ENCODE peak calls at places on chromosomes 6 and 20, in eight cellular contexts. One of them, this sample, is unnamed.

GRCh38 chr20:19265646-19266374 is 53.4 kb downstream of the SLC24A3 start:
- DNase-seq in ascending aorta: peak; percentile 8
- DNase-seq in BJ: no peak
- DNase-seq in left ventricle myocardium inferior: no peak
- DNase-seq in fibroblast of the aortic adventitia: no peak
- DNase-seq in tibial nerve: no peak
- DNase-seq in choroid plexus epithelial cell: peak; percentile 20
- DNase-seq in lower leg skin: no peak
- DNase-seq in this sample: no peak

GRCh38 chr20:62346398-62347150 is 20.5 kb downstream of the LAMA5 start:
- DNase-seq in ascending aorta: no peak
- DNase-seq in BJ: no peak
- DNase-seq in left ventricle myocardium inferior: no peak
- DNase-seq in fibroblast of the aortic adventitia: no peak
- DNase-seq in tibial nerve: no peak
- DNase-seq in choroid plexus epithelial cell: no peak
- DNase-seq in lower leg skin: no peak
- DNase-seq in this sample: no peak

GRCh38 chr6:140850438-140850837 is 1282.3 kb upstream of the GJE1 start:
- DNase-seq in ascending aorta: no peak
- DNase-seq in BJ: peak; percentile 46
- DNase-seq in left ventricle myocardium inferior: no peak
- DNase-seq in fibroblast of the aortic adventitia: peak; percentile 72
- DNase-seq in tibial nerve: no peak
- DNase-seq in choroid plexus epithelial cell: peak; percentile 76
- DNase-seq in lower leg skin: no peak
- DNase-seq in this sample: peak; percentile 21

GRCh38 chr20:44732327-44732726 is 13.3 kb upstream of the KCNK15 start:
- DNase-seq in ascending aorta: no peak
- DNase-seq in BJ: no peak
- DNase-seq in left ventricle myocardium inferior: no peak
- DNase-seq in fibroblast of the aortic adventitia: peak; percentile 43
- DNase-seq in tibial nerve: no peak
- DNase-seq in choroid plexus epithelial cell: no peak
- DNase-seq in lower leg skin: no peak
- DNase-seq in this sample: peak; percentile 58

GRCh38 chr6:99739526-99739925 is 132.9 kb downstream of the PRDM13 start:
- DNase-seq in ascending aorta: no peak
- DNase-seq in BJ: no peak
- DNase-seq in left ventricle myocardium inferior: peak; percentile 28
- DNase-seq in fibroblast of the aortic adventitia: no peak
- DNase-seq in tibial nerve: no peak
- DNase-seq in choroid plexus epithelial cell: no peak
- DNase-seq in lower leg skin: no peak
- DNase-seq in this sample: no peak

GRCh38 chr6:142751452-142751851 is 193.5 kb downstream of the HIVEP2 start:
- DNase-seq in ascending aorta: no peak
- DNase-seq in BJ: no peak
- DNase-seq in left ventricle myocardium inferior: no peak
- DNase-seq in fibroblast of the aortic adventitia: no peak
- DNase-seq in tibial nerve: no peak
- DNase-seq in choroid plexus epithelial cell: no peak
- DNase-seq in lower leg skin: no peak
- DNase-seq in this sample: no peak

GRCh38 chr20:45469336-45470261 is at the start of gene WFDC2:
- DNase-seq in ascending aorta: no peak
- DNase-seq in BJ: no peak
- DNase-seq in left ventricle myocardium inferior: no peak
- DNase-seq in fibroblast of the aortic adventitia: no peak
- DNase-seq in tibial nerve: no peak
- DNase-seq in choroid plexus epithelial cell: no peak
- DNase-seq in lower leg skin: no peak
- DNase-seq in this sample: no peak

GRCh38 chr20:59752101-59752586 is 147.8 kb downstream of the PHACTR3 start:
- DNase-seq in ascending aorta: no peak
- DNase-seq in BJ: no peak
- DNase-seq in left ventricle myocardium inferior: peak; percentile 70
- DNase-seq in fibroblast of the aortic adventitia: no peak
- DNase-seq in tibial nerve: no peak
- DNase-seq in choroid plexus epithelial cell: no peak
- DNase-seq in lower leg skin: peak; percentile 24
- DNase-seq in this sample: no peak

GRCh38 chr6:16684896-16685554 is 76.2 kb downstream of the ATXN1 start:
- DNase-seq in ascending aorta: no peak
- DNase-seq in BJ: no peak
- DNase-seq in left ventricle myocardium inferior: no peak
- DNase-seq in fibroblast of the aortic adventitia: peak; percentile 68
- DNase-seq in tibial nerve: no peak
- DNase-seq in choroid plexus epithelial cell: peak; percentile 73
- DNase-seq in lower leg skin: no peak
- DNase-seq in this sample: peak; percentile 95

GRCh38 chr20:54176610-54177009 is 2.8 kb upstream of the CYP24A1 start:
- DNase-seq in ascending aorta: no peak
- DNase-seq in BJ: no peak
- DNase-seq in left ventricle myocardium inferior: no peak
- DNase-seq in fibroblast of the aortic adventitia: no peak
- DNase-seq in tibial nerve: no peak
- DNase-seq in choroid plexus epithelial cell: no peak
- DNase-seq in lower leg skin: no peak
- DNase-seq in this sample: peak; percentile 87

GRCh38 chr6:72931325-72931903 is 293.9 kb downstream of the KHDC1L start:
- DNase-seq in ascending aorta: no peak
- DNase-seq in BJ: no peak
- DNase-seq in left ventricle myocardium inferior: no peak
- DNase-seq in fibroblast of the aortic adventitia: no peak
- DNase-seq in tibial nerve: no peak
- DNase-seq in choroid plexus epithelial cell: no peak
- DNase-seq in lower leg skin: no peak
- DNase-seq in this sample: no peak

GRCh38 chr6:134850906-134851305 is 99.0 kb downstream of the ALDH8A1 start:
- DNase-seq in ascending aorta: no peak
- DNase-seq in BJ: no peak
- DNase-seq in left ventricle myocardium inferior: no peak
- DNase-seq in fibroblast of the aortic adventitia: no peak
- DNase-seq in tibial nerve: no peak
- DNase-seq in choroid plexus epithelial cell: peak; percentile 56
- DNase-seq in lower leg skin: no peak
- DNase-seq in this sample: no peak

GRCh38 chr6:106084973-106085686 is 1.0 kb upstream of the PRDM1 start:
- DNase-seq in ascending aorta: no peak
- DNase-seq in BJ: no peak
- DNase-seq in left ventricle myocardium inferior: no peak
- DNase-seq in fibroblast of the aortic adventitia: no peak
- DNase-seq in tibial nerve: peak; percentile 14
- DNase-seq in choroid plexus epithelial cell: peak; percentile 58
- DNase-seq in lower leg skin: no peak
- DNase-seq in this sample: peak; percentile 72

GRCh38 chr6:36755435-36756348 is 58.1 kb downstream of the RAB44 start:
- DNase-seq in ascending aorta: no peak
- DNase-seq in BJ: no peak
- DNase-seq in left ventricle myocardium inferior: no peak
- DNase-seq in fibroblast of the aortic adventitia: peak; percentile 9
- DNase-seq in tibial nerve: no peak
- DNase-seq in choroid plexus epithelial cell: peak; percentile 49
- DNase-seq in lower leg skin: no peak
- DNase-seq in this sample: peak; percentile 86

GRCh38 chr20:62980380-62980960 is 26.3 kb downstream of the BHLHE23 start:
- DNase-seq in ascending aorta: no peak
- DNase-seq in BJ: peak; percentile 5
- DNase-seq in left ventricle myocardium inferior: no peak
- DNase-seq in fibroblast of the aortic adventitia: no peak
- DNase-seq in tibial nerve: no peak
- DNase-seq in choroid plexus epithelial cell: no peak
- DNase-seq in lower leg skin: no peak
- DNase-seq in this sample: no peak

GRCh38 chr6:166929534-166930189 is 26.7 kb downstream of the RNASET2 start:
- DNase-seq in ascending aorta: no peak
- DNase-seq in BJ: no peak
- DNase-seq in left ventricle myocardium inferior: no peak
- DNase-seq in fibroblast of the aortic adventitia: no peak
- DNase-seq in tibial nerve: no peak
- DNase-seq in choroid plexus epithelial cell: no peak
- DNase-seq in lower leg skin: no peak
- DNase-seq in this sample: no peak

GRCh38 chr6:143579703-143580102 is 68.2 kb upstream of the FUCA2 start:
- DNase-seq in ascending aorta: peak; percentile 86
- DNase-seq in BJ: peak; percentile 55
- DNase-seq in left ventricle myocardium inferior: peak; percentile 32
- DNase-seq in fibroblast of the aortic adventitia: peak; percentile 98
- DNase-seq in tibial nerve: no peak
- DNase-seq in choroid plexus epithelial cell: peak; percentile 79
- DNase-seq in lower leg skin: peak; percentile 55
- DNase-seq in this sample: peak; percentile 43

GRCh38 chr6:36727491-36728021 is 29.9 kb downstream of the RAB44 start:
- DNase-seq in ascending aorta: no peak
- DNase-seq in BJ: no peak
- DNase-seq in left ventricle myocardium inferior: no peak
- DNase-seq in fibroblast of the aortic adventitia: peak; percentile 5
- DNase-seq in tibial nerve: no peak
- DNase-seq in choroid plexus epithelial cell: peak; percentile 45
- DNase-seq in lower leg skin: no peak
- DNase-seq in this sample: peak; percentile 39

GRCh38 chr6:137102851-137103492 is 58.2 kb upstream of the IL20RA start:
- DNase-seq in ascending aorta: no peak
- DNase-seq in BJ: no peak
- DNase-seq in left ventricle myocardium inferior: no peak
- DNase-seq in fibroblast of the aortic adventitia: no peak
- DNase-seq in tibial nerve: no peak
- DNase-seq in choroid plexus epithelial cell: no peak
- DNase-seq in lower leg skin: no peak
- DNase-seq in this sample: no peak

GRCh38 chr6:118722820-118723526 is 71.6 kb upstream of the CEP85L start:
- DNase-seq in ascending aorta: no peak
- DNase-seq in BJ: no peak
- DNase-seq in left ventricle myocardium inferior: no peak
- DNase-seq in fibroblast of the aortic adventitia: no peak
- DNase-seq in tibial nerve: no peak
- DNase-seq in choroid plexus epithelial cell: no peak
- DNase-seq in lower leg skin: no peak
- DNase-seq in this sample: peak; percentile 59

GRCh38 chr20:12394786-12395185 is 477.1 kb downstream of the BTBD3 start:
- DNase-seq in ascending aorta: no peak
- DNase-seq in BJ: no peak
- DNase-seq in left ventricle myocardium inferior: no peak
- DNase-seq in fibroblast of the aortic adventitia: peak; percentile 16
- DNase-seq in tibial nerve: no peak
- DNase-seq in choroid plexus epithelial cell: peak; percentile 77
- DNase-seq in lower leg skin: no peak
- DNase-seq in this sample: peak; percentile 15

GRCh38 chr6:39260451-39260850 is 31.2 kb upstream of the KCNK5 start:
- DNase-seq in ascending aorta: no peak
- DNase-seq in BJ: no peak
- DNase-seq in left ventricle myocardium inferior: no peak
- DNase-seq in fibroblast of the aortic adventitia: no peak
- DNase-seq in tibial nerve: no peak
- DNase-seq in choroid plexus epithelial cell: no peak
- DNase-seq in lower leg skin: no peak
- DNase-seq in this sample: peak; percentile 19

GRCh38 chr20:48951646-48952045 is 30.1 kb downstream of the ARFGEF2 start:
- DNase-seq in ascending aorta: no peak
- DNase-seq in BJ: no peak
- DNase-seq in left ventricle myocardium inferior: no peak
- DNase-seq in fibroblast of the aortic adventitia: no peak
- DNase-seq in tibial nerve: no peak
- DNase-seq in choroid plexus epithelial cell: no peak
- DNase-seq in lower leg skin: no peak
- DNase-seq in this sample: no peak

GRCh38 chr20:48948612-48949011 is 27.1 kb downstream of the ARFGEF2 start:
- DNase-seq in ascending aorta: no peak
- DNase-seq in BJ: no peak
- DNase-seq in left ventricle myocardium inferior: no peak
- DNase-seq in fibroblast of the aortic adventitia: no peak
- DNase-seq in tibial nerve: no peak
- DNase-seq in choroid plexus epithelial cell: no peak
- DNase-seq in lower leg skin: no peak
- DNase-seq in this sample: no peak

GRCh38 chr20:48952656-48953055 is 31.1 kb downstream of the ARFGEF2 start:
- DNase-seq in ascending aorta: no peak
- DNase-seq in BJ: no peak
- DNase-seq in left ventricle myocardium inferior: no peak
- DNase-seq in fibroblast of the aortic adventitia: no peak
- DNase-seq in tibial nerve: no peak
- DNase-seq in choroid plexus epithelial cell: no peak
- DNase-seq in lower leg skin: no peak
- DNase-seq in this sample: no peak

GRCh38 chr20:48951041-48951440 is 29.5 kb downstream of the ARFGEF2 start:
- DNase-seq in ascending aorta: no peak
- DNase-seq in BJ: no peak
- DNase-seq in left ventricle myocardium inferior: no peak
- DNase-seq in fibroblast of the aortic adventitia: no peak
- DNase-seq in tibial nerve: no peak
- DNase-seq in choroid plexus epithelial cell: no peak
- DNase-seq in lower leg skin: no peak
- DNase-seq in this sample: no peak

GRCh38 chr20:48949304-48950170 is 28.0 kb downstream of the ARFGEF2 start:
- DNase-seq in ascending aorta: no peak
- DNase-seq in BJ: no peak
- DNase-seq in left ventricle myocardium inferior: no peak
- DNase-seq in fibroblast of the aortic adventitia: no peak
- DNase-seq in tibial nerve: no peak
- DNase-seq in choroid plexus epithelial cell: no peak
- DNase-seq in lower leg skin: no peak
- DNase-seq in this sample: no peak
- TF ChIP-seq CTCF in ascending aorta: no peak
- TF ChIP-seq CTCF in BJ: peak; percentile 14
- TF ChIP-seq CTCF in left ventricle myocardium inferior: no peak
- TF ChIP-seq CTCF in fibroblast of the aortic adventitia: no peak
- TF ChIP-seq CTCF in tibial nerve: no peak
- TF ChIP-seq CTCF in choroid plexus epithelial cell: no peak
- TF ChIP-seq CTCF in lower leg skin: no peak
- TF ChIP-seq CTCF in this sample: no peak

GRCh38 chr6:66687611-66688140 is 980.6 kb upstream of the EYS start:
- DNase-seq in ascending aorta: no peak
- DNase-seq in BJ: no peak
- DNase-seq in left ventricle myocardium inferior: no peak
- DNase-seq in fibroblast of the aortic adventitia: no peak
- DNase-seq in tibial nerve: no peak
- DNase-seq in choroid plexus epithelial cell: no peak
- DNase-seq in lower leg skin: no peak
- DNase-seq in this sample: no peak

GRCh38 chr6:66689608-66690007 is 982.6 kb upstream of the EYS start:
- DNase-seq in ascending aorta: no peak
- DNase-seq in BJ: no peak
- DNase-seq in left ventricle myocardium inferior: no peak
- DNase-seq in fibroblast of the aortic adventitia: no peak
- DNase-seq in tibial nerve: no peak
- DNase-seq in choroid plexus epithelial cell: no peak
- DNase-seq in lower leg skin: no peak
- DNase-seq in this sample: no peak
- H3K4me3 ChIP-seq in ascending aorta: no peak overlapping the region
- H3K4me3 ChIP-seq in BJ: no peak overlapping the region
- H3K4me3 ChIP-seq in left ventricle myocardium inferior: no peak overlapping the region
- H3K4me3 ChIP-seq in fibroblast of the aortic adventitia: no peak overlapping the region
- H3K4me3 ChIP-seq in tibial nerve: no peak overlapping the region
- H3K4me3 ChIP-seq in choroid plexus epithelial cell: no peak overlapping the region
- H3K4me3 ChIP-seq in lower leg skin: no peak overlapping the region
- H3K4me3 ChIP-seq in this sample: no peak overlapping the region

GRCh38 chr6:159056941-159057340 is 12.2 kb upstream of the TAGAP start:
- DNase-seq in ascending aorta: no peak
- DNase-seq in BJ: no peak
- DNase-seq in left ventricle myocardium inferior: no peak
- DNase-seq in fibroblast of the aortic adventitia: no peak
- DNase-seq in tibial nerve: no peak
- DNase-seq in choroid plexus epithelial cell: no peak
- DNase-seq in lower leg skin: no peak
- DNase-seq in this sample: no peak
- TF ChIP-seq CTCF in ascending aorta: no peak
- TF ChIP-seq CTCF in BJ: no peak
- TF ChIP-seq CTCF in left ventricle myocardium inferior: no peak
- TF ChIP-seq CTCF in fibroblast of the aortic adventitia: no peak
- TF ChIP-seq CTCF in tibial nerve: no peak
- TF ChIP-seq CTCF in choroid plexus epithelial cell: no peak
- TF ChIP-seq CTCF in lower leg skin: no peak
- TF ChIP-seq CTCF in this sample: no peak

GRCh38 chr6:87772597-87773530 is 70.8 kb upstream of the AKIRIN2 start:
- DNase-seq in ascending aorta: no peak
- DNase-seq in BJ: peak; percentile 68
- DNase-seq in left ventricle myocardium inferior: no peak
- DNase-seq in fibroblast of the aortic adventitia: peak; percentile 35
- DNase-seq in tibial nerve: no peak
- DNase-seq in choroid plexus epithelial cell: peak; percentile 28
- DNase-seq in lower leg skin: no peak
- DNase-seq in this sample: no peak
- H3K4me3 ChIP-seq in ascending aorta: no peak overlapping the region
- H3K4me3 ChIP-seq in BJ: no peak overlapping the region
- H3K4me3 ChIP-seq in left ventricle myocardium inferior: no peak overlapping the region
- H3K4me3 ChIP-seq in fibroblast of the aortic adventitia: no peak overlapping the region
- H3K4me3 ChIP-seq in tibial nerve: no peak overlapping the region
- H3K4me3 ChIP-seq in choroid plexus epithelial cell: no peak overlapping the region
- H3K4me3 ChIP-seq in lower leg skin: no peak overlapping the region
- H3K4me3 ChIP-seq in this sample: no peak overlapping the region

This sample was measured in bronchial epithelial cell.